ENCODE peak calls at places on chromosomes 1 and 21, in seven cellular contexts. O is H1, Q is HCT116, D is SK-N-SH, A is K562, C is GM12878, U is HepG2. F is an unnamed sample.

GRCh38 chr1:7721940-7722669 is 49.0 kb upstream of the VAMP3 start:
- DNase-seq in Q (no peak), C (no peak), U (no peak), O (no peak), A (no peak), D (peak; percentile 34), F (no peak)

GRCh38 chr1:8259498-8260290 is 58.2 kb upstream of the SLC45A1 start:
- DNase-seq in C (no peak), O (no peak), U (peak; percentile 89), Q (peak; percentile 19), D (no peak), A (no peak), F (peak; percentile 88)

GRCh38 chr21:33198346-33199135 is 31.2 kb upstream of the IFNAR2 start:
- DNase-seq in A (no peak), D (no peak), U (no peak), Q (no peak), O (no peak), C (no peak), F (no peak)

GRCh38 chr1:24929876-24930702 is at the start of gene RUNX3:
- DNase-seq in Q (peak; percentile 58), A (peak; percentile 76), C (peak; percentile 76), U (no peak), D (peak; percentile 80), O (peak; percentile 83), F (no peak)

GRCh38 chr1:73820843-73821242 is 377.1 kb downstream of the LRRIQ3 start:
- DNase-seq in O (no peak), Q (no peak), D (no peak), A (no peak), C (no peak), U (no peak), F (no peak)

GRCh38 chr1:64137569-64137936 is 65.9 kb upstream of the UBE2U start:
- DNase-seq in Q (no peak), U (no peak), C (no peak), D (no peak), O (no peak), A (no peak), F (no peak)

GRCh38 chr1:158506369-158506987 is 34.5 kb downstream of the OR10R2 start:
- DNase-seq in D (peak; percentile 1), O (peak; percentile 87), A (peak; percentile 10), C (peak; percentile 8), Q (no peak), U (peak; percentile 1), F (peak; percentile 63)

GRCh38 chr1:33255347-33256311 is 663 bp upstream of the ZNF362 start:
- DNase-seq in U (peak; percentile 72), A (no peak), D (peak; percentile 90), C (peak; percentile 23), Q (peak; percentile 83), O (peak; percentile 82), F (peak; percentile 68)

GRCh38 chr21:43907751-43908150 is 42.7 kb downstream of the AGPAT3 start:
- DNase-seq in U (no peak), D (no peak), A (no peak), O (no peak), Q (no peak), C (no peak), F (no peak)

GRCh38 chr1:238582816-238583215 is 692.1 kb upstream of the ZP4 start:
- DNase-seq in U (no peak), O (no peak), C (no peak), Q (no peak), A (no peak), D (no peak), F (no peak)

GRCh38 chr1:225329041-225329440 is 98.8 kb downstream of the LBR start:
- DNase-seq in U (peak; percentile 2), D (no peak), O (no peak), A (no peak), Q (no peak), C (no peak), F (no peak)

GRCh38 chr1:23400324-23401110 is 24.0 kb downstream of the TCEA3 start:
- DNase-seq in Q (no peak), D (no peak), A (no peak), U (no peak), O (no peak), C (no peak), F (no peak)

GRCh38 chr1:18104546-18105100 is 3.0 kb upstream of the IGSF21 start:
- DNase-seq in Q (no peak), O (no peak), A (no peak), C (no peak), U (no peak), D (no peak), F (no peak)

GRCh38 chr1:109186704-109187071 is 27.0 kb upstream of the SARS1 start:
- DNase-seq in U (no peak), D (no peak), A (no peak), C (no peak), Q (no peak), O (no peak), F (no peak)

GRCh38 chr1:53590581-53591515 is 131.6 kb downstream of the DMRTB1 start:
- DNase-seq in D (peak; percentile 83), A (no peak), C (no peak), U (no peak), Q (no peak), O (no peak), F (no peak)

GRCh38 chr1:15523104-15523921 is 702 bp downstream of the CASP9 start:
- DNase-seq in U (no peak), A (no peak), C (no peak), O (no peak), D (no peak), Q (no peak), F (no peak)
- TF ChIP-seq JUND in U (no peak), A (no peak), C (no peak), O (no peak), D (no peak), Q (no peak), F (no peak)

GRCh38 chr1:183589384-183589783 is 875 bp downstream of the NCF2 start:
- DNase-seq in O (no peak), A (no peak), C (no peak), U (no peak), Q (no peak), D (no peak), F (no peak)
- TF ChIP-seq JUND in O (no peak), A (no peak), C (no peak), U (no peak), Q (no peak), D (no peak), F (no peak)

DNA sequence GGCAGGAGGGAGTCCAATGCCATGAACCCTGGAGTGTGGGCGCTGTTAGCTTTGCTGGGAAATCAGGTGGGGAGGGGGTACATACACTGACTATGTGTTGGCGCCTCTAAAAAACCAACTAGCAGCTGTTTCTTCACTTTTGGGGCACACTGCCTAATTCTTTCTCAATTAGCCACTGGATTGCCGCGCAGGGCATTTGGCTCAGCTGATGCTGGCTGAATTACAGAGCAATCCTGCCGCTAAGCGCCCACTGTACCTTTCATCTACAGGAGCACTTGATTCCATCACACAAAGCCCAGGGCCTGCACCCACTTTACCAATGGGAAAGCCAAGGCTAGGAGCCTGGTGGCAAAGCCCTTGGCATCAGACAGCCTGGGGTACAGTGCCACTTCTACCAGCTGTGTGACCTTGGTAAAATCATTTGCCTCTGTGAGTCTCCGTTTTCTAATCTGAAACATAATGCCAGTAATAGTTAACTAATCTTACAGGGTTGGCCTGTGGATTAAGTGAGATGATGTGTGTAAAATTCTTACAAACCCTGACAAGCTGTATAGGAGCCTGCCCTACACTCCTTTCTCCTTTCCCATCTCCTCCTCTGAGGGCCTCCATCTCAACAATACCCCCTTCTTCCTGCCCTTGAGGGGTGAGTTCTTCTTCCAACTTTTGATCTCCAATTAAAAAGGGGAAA is 59.0 kb downstream of the UBE2T start:
- DNase-seq in C (no peak), U (no peak), D (no peak), Q (no peak), O (no peak), A (no peak), F (no peak)
- TF ChIP-seq JUND in C (no peak), U (no peak), D (no peak), Q (no peak), O (no peak), A (no peak), F (no peak)

DNA sequence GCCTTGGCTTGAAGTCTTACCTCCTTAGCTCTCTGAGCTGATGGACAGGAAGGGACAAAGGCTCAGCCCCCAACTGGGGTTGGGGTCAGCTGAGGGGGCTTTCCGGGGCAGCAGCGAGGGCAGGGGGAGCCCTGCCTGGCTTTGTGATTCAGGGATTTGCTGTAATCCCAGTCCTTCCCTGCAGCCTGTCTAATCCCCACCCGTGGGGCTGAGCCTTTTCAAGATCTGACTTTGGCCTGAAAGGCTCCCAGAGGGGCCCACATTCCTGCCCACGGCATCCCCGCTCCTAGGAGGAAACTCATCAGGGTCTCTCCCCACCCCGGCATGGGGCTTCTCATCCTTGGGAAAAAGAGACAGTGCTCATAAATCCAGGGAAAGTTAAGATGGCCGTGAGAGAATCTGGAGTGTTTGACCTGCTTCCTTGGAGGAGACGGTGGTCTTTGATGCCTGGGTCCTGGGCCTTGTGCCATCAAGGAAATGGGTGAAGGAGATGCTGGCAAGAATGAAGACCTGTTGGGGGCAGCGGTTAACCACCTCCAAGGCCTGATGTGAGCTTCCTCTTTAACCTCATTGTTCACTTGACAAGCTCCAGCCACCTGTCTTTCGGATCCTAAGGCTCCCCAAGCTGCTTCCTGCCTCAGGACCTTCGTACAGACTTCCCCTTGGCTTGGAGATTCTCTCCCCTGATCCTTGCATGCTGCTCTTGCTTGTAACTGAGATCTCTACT is 83.1 kb upstream of the WNT4 start:
- DNase-seq in A (no peak), D (no peak), Q (no peak), U (no peak), O (no peak), C (no peak), F (no peak)
- TF ChIP-seq JUND in A (no peak), D (no peak), Q (no peak), U (no peak), O (no peak), C (no peak), F (no peak)

GRCh38 chr1:96688737-96689136 is 32.8 kb upstream of the PTBP2 start:
- DNase-seq in C (no peak), D (peak; percentile 37), O (no peak), Q (no peak), U (peak; percentile 29), A (no peak), F (peak; percentile 1)
- TF ChIP-seq JUND in C (no peak), D (no peak), O (no peak), Q (no peak), U (no peak), A (no peak), F (no peak)

GRCh38 chr1:39348278-39348677 is 143.2 kb upstream of the BMP8A start:
- DNase-seq in C (no peak), A (no peak), Q (no peak), O (no peak), D (no peak), U (no peak), F (no peak)

GRCh38 chr1:39342776-39343175 is 138.3 kb downstream of the MACF1 start:
- DNase-seq in Q (no peak), D (no peak), O (no peak), C (no peak), A (no peak), U (no peak), F (no peak)

DNA sequence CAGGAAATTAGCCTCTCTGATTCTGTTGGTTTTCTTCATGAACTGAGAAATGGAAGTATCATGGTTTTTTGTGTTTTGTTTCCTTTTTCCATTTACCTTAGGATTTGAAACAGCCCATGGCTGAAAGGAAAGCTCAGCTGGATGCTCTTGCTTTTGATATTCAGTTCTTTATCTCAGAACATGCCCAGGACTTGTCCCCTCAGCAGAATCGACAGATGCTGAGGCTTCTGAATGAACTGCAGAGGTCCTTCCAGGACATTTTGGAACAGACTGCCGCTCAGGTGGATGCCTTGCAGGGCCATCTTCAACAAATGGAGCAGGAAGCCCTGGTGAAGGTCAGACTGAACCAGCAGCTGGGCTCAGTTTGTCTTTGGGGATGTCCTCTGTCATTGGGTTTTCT is 142.4 kb downstream of the MACF1 start:
- DNase-seq in O (no peak), D (no peak), Q (no peak), C (no peak), A (no peak), U (no peak), F (no peak)
- TF ChIP-seq JUND in O (no peak), D (no peak), Q (no peak), C (no peak), A (no peak), U (no peak), F (no peak)